ENCODE peak calls at places on chromosomes 16 and 17, in nine cellular contexts. J is A549, F is H54, E is H1, M is esophagus squamous epithelium, D is HCT116, K is IMR-90, S is tibial nerve, G is K562. X is an unnamed sample.

GRCh38 chr16:3101018-3101840 is 2.1 kb upstream of the ZSCAN10 start:
- DNase-seq in D (no peak), S (no peak), K (no peak), E (peak; percentile 68), M (no peak), G (peak; percentile 76), F (no peak), J (peak; percentile 65), X (peak; percentile 80)

GRCh38 chr17:63826468-63827001 is 696 bp upstream of the PSMC5 start:
- DNase-seq in J (no peak), D (no peak), S (no peak), E (peak; percentile 66), K (peak; percentile 41), M (no peak), F (no peak), G (no peak), X (no peak)

GRCh38 chr16:11258553-11259287 is 2.7 kb upstream of the SOCS1 start:
- DNase-seq in D (no peak), G (no peak), E (no peak), F (no peak), K (no peak), S (peak; percentile 38), M (no peak), J (no peak), X (no peak)

GRCh38 chr16:14219983-14220382 is 148.9 kb downstream of the MRTFB start:
- DNase-seq in K (no peak), M (no peak), J (no peak), D (no peak), F (no peak), E (no peak), G (no peak), S (no peak), X (no peak)

GRCh38 chr16:58119509-58119845 is 9.7 kb downstream of the CFAP20 start:
- DNase-seq in M (no peak), K (no peak), E (no peak), G (no peak), S (no peak), F (no peak), D (no peak), J (no peak), X (no peak)

GRCh38 chr17:79272666-79273219 is 198.1 kb downstream of the ENGASE start:
- DNase-seq in S (no peak), F (peak; percentile 82), G (no peak), E (no peak), J (peak; percentile 29), D (peak; percentile 31), K (peak; percentile 1), M (no peak), X (no peak)

GRCh38 chr16:56824335-56824734 is 40.7 kb upstream of the SLC12A3 start:
- DNase-seq in E (no peak), S (no peak), F (no peak), D (no peak), M (no peak), G (no peak), J (peak; percentile 30), K (no peak), X (no peak)

GRCh38 chr16:63742150-63742549 is 1379.7 kb downstream of the CDH11 start:
- DNase-seq in F (no peak), D (no peak), G (no peak), J (no peak), S (no peak), E (no peak), K (no peak), M (no peak), X (no peak)

GRCh38 chr16:58085171-58085570 is 44.0 kb downstream of the CFAP20 start:
- DNase-seq in J (no peak), M (no peak), F (no peak), S (no peak), D (no peak), K (no peak), G (no peak), E (no peak), X (no peak)

GRCh38 chr16:4795181-4795827 is at the start of gene SMIM22:
- DNase-seq in S (no peak), M (no peak), F (no peak), J (no peak), D (no peak), K (no peak), E (no peak), G (no peak), X (no peak)

GRCh38 chr17:80146121-80147034 is 550 bp downstream of the EIF4A3 start:
- DNase-seq in G (peak; percentile 36), K (peak; percentile 16), E (no peak), M (no peak), D (no peak), J (peak; percentile 33), S (no peak), F (no peak), X (peak; percentile 68)

GRCh38 chr17:83100220-83100852 is 20.9 kb downstream of the METRNL start:
- DNase-seq in E (no peak), M (no peak), G (no peak), J (no peak), S (no peak), K (no peak), F (no peak), D (no peak), X (no peak)

GRCh38 chr17:46154151-46154816 is 38.9 kb downstream of the KANSL1 start:
- DNase-seq in D (no peak), K (peak; percentile 38), S (no peak), G (no peak), F (no peak), M (no peak), J (no peak), E (no peak), X (no peak)

GRCh38 chr16:84741351-84741791 is 41.6 kb downstream of the USP10 start:
- DNase-seq in F (no peak), D (no peak), K (peak; percentile 69), G (no peak), S (no peak), M (no peak), J (no peak), E (no peak), X (no peak)

DNA sequence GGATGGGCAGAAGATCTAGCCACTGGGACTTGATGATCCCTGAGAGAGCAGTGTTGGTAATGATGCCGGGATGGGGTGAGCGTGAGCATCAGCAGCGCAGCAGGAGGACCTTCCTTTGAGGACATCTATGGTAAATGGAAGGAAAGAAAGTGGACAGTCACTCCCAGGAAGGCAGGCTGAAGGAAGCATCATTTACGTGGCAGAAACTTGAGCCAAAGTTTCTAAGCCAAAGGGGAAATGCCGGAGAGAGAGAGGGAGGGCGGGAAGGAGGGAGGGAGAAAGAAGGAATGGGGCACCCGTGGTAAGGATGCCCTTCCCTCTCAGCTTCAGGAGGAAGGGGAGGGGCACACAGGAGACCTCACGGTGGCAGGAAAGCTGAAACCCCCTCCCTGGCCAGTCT is 86.3 kb upstream of the CACNG5 start:
- DNase-seq in J (no peak), M (no peak), G (no peak), K (no peak), F (no peak), S (no peak), D (no peak), E (no peak), X (no peak)
- TF ChIP-seq POLR2A in J (no peak), M (no peak), G (no peak), K (no peak), F (no peak), S (no peak), D (no peak), E (no peak), X (no peak)

GRCh38 chr17:81508639-81509047 is 4.0 kb downstream of the ACTG1 start:
- DNase-seq in K (peak; percentile 52), M (no peak), D (peak; percentile 84), J (peak; percentile 76), S (no peak), G (no peak), F (no peak), E (no peak), X (no peak)
- TF ChIP-seq POLR2A in K (peak; percentile 58), M (peak; percentile 6), D (no peak), J (peak; percentile 36), S (no peak), G (peak; percentile 74), F (peak; percentile 39), E (no peak), X (no peak)

DNA sequence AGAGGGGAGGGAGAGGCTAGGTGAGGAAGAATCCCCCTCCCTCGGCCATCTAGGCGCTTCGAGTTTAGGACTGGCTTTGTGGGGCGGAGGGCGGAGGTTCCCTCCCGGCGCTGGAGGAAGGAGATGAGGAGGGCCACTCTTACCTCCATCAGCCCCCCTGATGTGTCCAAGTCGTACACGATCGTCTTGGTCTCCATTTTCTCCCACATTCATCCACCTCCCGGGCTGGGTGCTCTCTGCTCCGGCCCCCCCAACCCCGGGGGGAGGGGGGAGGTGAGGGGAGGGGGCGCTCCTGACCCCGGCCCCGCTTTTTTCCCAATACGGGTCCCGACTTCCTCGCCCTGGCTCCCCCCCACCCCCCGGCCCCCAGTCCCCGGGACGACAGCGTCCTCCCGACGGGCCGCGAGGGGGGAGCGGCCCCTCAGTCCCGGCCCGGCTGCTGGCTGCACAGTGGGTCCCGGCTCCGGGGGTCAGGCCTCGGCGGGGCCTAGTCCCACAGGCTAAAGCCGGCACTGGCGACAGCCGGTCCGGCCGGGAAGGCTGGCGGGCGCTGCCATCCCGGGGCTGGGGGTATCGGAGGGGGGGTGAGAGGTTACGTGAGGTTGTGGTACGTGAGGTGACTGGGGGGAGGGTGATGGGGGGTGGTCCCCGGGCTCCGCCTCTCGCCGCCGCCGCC is 428 bp downstream of the PHF12 start:
- DNase-seq in F (no peak), D (no peak), J (no peak), M (no peak), K (no peak), E (no peak), G (no peak), S (no peak), X (no peak)
- TF ChIP-seq POLR2A in F (no peak), D (no peak), J (peak; percentile 38), M (no peak), K (no peak), E (no peak), G (no peak), S (no peak), X (no peak)

DNA sequence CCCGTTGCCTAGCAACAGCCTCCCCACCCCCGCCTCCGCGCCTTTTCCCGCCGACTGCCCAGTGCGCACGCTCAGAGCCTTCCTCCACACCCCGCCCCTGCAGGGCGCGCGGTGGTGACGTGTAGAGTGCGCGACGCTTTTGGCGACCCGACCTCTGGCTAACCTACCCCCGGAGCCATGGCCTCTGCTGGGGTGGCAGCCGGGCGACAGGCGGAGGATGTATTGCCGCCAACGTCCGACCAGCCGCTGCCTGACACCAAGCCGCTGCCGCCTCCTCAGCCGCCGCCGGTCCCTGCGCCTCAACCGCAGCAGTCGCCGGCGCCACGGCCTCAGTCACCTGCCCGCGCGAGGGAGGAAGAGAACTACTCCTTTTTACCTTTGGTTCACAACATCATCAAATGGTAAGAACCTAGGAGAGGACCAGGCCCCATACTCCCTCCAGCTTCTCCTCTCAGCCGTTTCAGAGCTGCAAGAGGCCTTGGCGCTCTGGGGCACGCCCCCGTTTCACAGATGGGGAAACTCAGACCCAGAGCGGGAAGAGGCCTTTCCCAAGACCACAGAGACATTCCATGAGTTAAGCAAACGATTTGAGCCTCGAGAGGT is at the start of gene MED9:
- DNase-seq in J (peak; percentile 95), D (peak; percentile 78), E (peak; percentile 98), M (peak; percentile 59), K (peak; percentile 85), F (peak; percentile 94), S (peak; percentile 89), G (peak; percentile 96), X (peak; percentile 98)
- TF ChIP-seq POLR2A in J (peak; percentile 69), D (no peak), E (peak; percentile 91), M (no peak), K (peak; percentile 49), F (peak; percentile 63), S (no peak), G (peak; percentile 84), X (peak; percentile 71)

GRCh38 chr17:11598274-11599221 is at the start of gene DNAH9:
- DNase-seq in D (no peak), E (peak; percentile 96), K (no peak), G (peak; percentile 88), J (peak; percentile 77), S (peak; percentile 95), F (no peak), M (peak; percentile 37), X (peak; percentile 50)
- TF ChIP-seq POLR2A in D (no peak), E (no peak), K (no peak), G (no peak), J (no peak), S (no peak), F (no peak), M (no peak), X (no peak)